ENCODE peak calls at places on chromosomes 12 and 14, in ten cellular contexts. P, V, B, H, F, M, L, R, T and W are unnamed samples.

GRCh38 chr12:26274441-26275312 is 79.3 kb downstream of the SSPN start:
- DNase-seq in V (peak), B (peak), R (peak), F (peak), M (peak), P (peak), L (peak), H (peak), T (peak), W (peak)

GRCh38 chr14:104882325-104882973 is 17.4 kb downstream of the CEP170B start:
- DNase-seq in V (no peak), L (no peak), M (no peak), F (peak), H (peak), T (no peak), B (peak), P (peak), R (no peak), W (peak)

GRCh38 chr12:104339663-104340062 is 36.1 kb downstream of the EID3 start:
- DNase-seq in B (no peak), M (no peak), T (no peak), R (no peak), F (no peak), H (no peak), V (no peak), L (no peak), P (no peak), W (no peak)

GRCh38 chr14:99655521-99655920 is 10.6 kb downstream of the HHIPL1 start:
- DNase-seq in V (no peak), B (no peak), H (no peak), M (no peak), L (no peak), F (no peak), P (no peak), R (no peak), T (no peak), W (no peak)

GRCh38 chr14:38291681-38292459 is 36.0 kb upstream of the CLEC14A start:
- DNase-seq in L (no peak), M (no peak), V (no peak), P (no peak), T (no peak), H (no peak), B (no peak), F (no peak), R (peak), W (no peak)

GRCh38 chr12:72485017-72485701 is 213.0 kb downstream of the TRHDE start:
- DNase-seq in B (no peak), P (no peak), M (no peak), L (no peak), F (no peak), T (no peak), H (no peak), V (no peak), R (no peak), W (peak)

GRCh38 chr14:68468437-68469207 is 324.2 kb downstream of the ZFP36L1 start:
- DNase-seq in H (no peak), M (no peak), L (no peak), F (peak), V (no peak), P (no peak), T (no peak), B (no peak), R (peak), W (no peak)

GRCh38 chr12:92047058-92047826 is 98.4 kb downstream of the BTG1 start:
- DNase-seq in L (no peak), M (no peak), H (no peak), P (no peak), R (no peak), B (no peak), T (no peak), F (no peak), V (no peak), W (no peak)

GRCh38 chr14:74491952-74492351 is 1.2 kb downstream of the NPC2 start:
- DNase-seq in F (no peak), T (no peak), R (peak), M (no peak), H (no peak), B (peak), P (no peak), L (no peak), V (no peak), W (no peak)

GRCh38 chr14:103132381-103133212 is 9.3 kb downstream of the TNFAIP2 start:
- DNase-seq in M (no peak), V (no peak), R (no peak), B (no peak), T (no peak), P (no peak), H (no peak), L (no peak), F (no peak), W (peak)

GRCh38 chr12:92458996-92459395 is 243.8 kb upstream of the PLEKHG7 start:
- DNase-seq in M (no peak), R (no peak), F (no peak), H (no peak), V (no peak), T (no peak), L (no peak), P (no peak), B (no peak), W (no peak)

GRCh38 chr12:2752676-2753371 is 41.9 kb upstream of the FKBP4 start:
- DNase-seq in H (peak), V (peak), T (peak), M (no peak), R (peak), F (peak), P (peak), L (peak), B (peak), W (peak)

GRCh38 chr12:95718001-95718400 is 72.6 kb downstream of the NTN4 start:
- DNase-seq in R (peak), V (no peak), P (no peak), H (no peak), T (no peak), L (no peak), B (no peak), F (no peak), M (no peak), W (no peak)

GRCh38 chr12:27539191-27539631 is 15.2 kb downstream of the PPFIBP1 start:
- DNase-seq in B (no peak), P (no peak), V (no peak), M (no peak), F (no peak), L (no peak), R (no peak), H (no peak), T (no peak), W (no peak)

GRCh38 chr12:48924617-48925217 is 575 bp downstream of the FKBP11 start:
- DNase-seq in H (peak), V (no peak), L (no peak), M (no peak), P (no peak), T (peak), B (peak), R (peak), F (peak), W (peak)

GRCh38 chr12:39404000-39404399 is 38.9 kb downstream of the KIF21A start:
- DNase-seq in R (no peak), V (no peak), P (no peak), F (no peak), L (no peak), T (no peak), M (no peak), H (no peak), B (no peak), W (no peak)

GRCh38 chr14:67934087-67934486 is 114.5 kb downstream of the RAD51B start:
- DNase-seq in T (no peak), H (peak), M (peak), F (no peak), P (peak), V (no peak), R (peak), L (no peak), B (peak), W (no peak)

GRCh38 chr12:10304161-10304574 is 3.5 kb upstream of the KLRD1 start:
- DNase-seq in F (no peak), B (no peak), R (no peak), M (no peak), L (no peak), P (no peak), H (no peak), V (no peak), T (no peak), W (no peak)

GRCh38 chr12:116897476-116897875 is 13.3 kb upstream of the FBXW8 start:
- DNase-seq in H (no peak), B (no peak), V (no peak), M (no peak), R (no peak), F (no peak), T (no peak), L (no peak), P (no peak), W (no peak)

GRCh38 chr12:46675736-46676135 is 150.1 kb downstream of the SLC38A4 start:
- DNase-seq in M (no peak), B (peak), H (no peak), R (peak), V (no peak), L (no peak), F (no peak), T (no peak), P (no peak), W (no peak)

GRCh38 chr14:71400821-71401447 is 493.7 kb downstream of the PCNX1 start:
- DNase-seq in R (peak), M (no peak), V (no peak), B (no peak), F (no peak), L (no peak), P (no peak), H (no peak), T (no peak), W (no peak)

GRCh38 chr14:96040836-96041371 is 1.7 kb downstream of the C14orf132 start:
- DNase-seq in V (no peak), P (no peak), R (no peak), L (no peak), F (no peak), B (no peak), H (no peak), T (no peak), M (no peak), W (no peak)

GRCh38 chr12:6603095-6603567 is 4.0 kb downstream of the CHD4 start:
- DNase-seq in T (peak), V (no peak), H (peak), R (peak), M (no peak), B (no peak), P (no peak), F (no peak), L (no peak), W (no peak)

GRCh38 chr14:75048101-75048500 is 3.2 kb downstream of the MLH3 start:
- DNase-seq in H (no peak), B (no peak), F (no peak), T (no peak), P (no peak), L (no peak), R (no peak), M (no peak), V (no peak), W (no peak)

GRCh38 chr12:75549989-75550388 is 38.6 kb upstream of the KRR1 start:
- DNase-seq in H (no peak), V (no peak), R (no peak), T (no peak), F (no peak), P (no peak), M (no peak), L (no peak), B (no peak), W (no peak)

GRCh38 chr12:113403435-113404415 is at the start of gene SDS:
- DNase-seq in H (peak), L (peak), F (peak), M (no peak), P (no peak), V (no peak), T (no peak), B (no peak), R (peak), W (no peak)

GRCh38 chr12:77064891-77065360 is 443 bp downstream of the E2F7 start:
- DNase-seq in T (peak), M (no peak), R (no peak), H (no peak), B (peak), L (no peak), P (no peak), V (peak), F (no peak), W (no peak)

GRCh38 chr12:96471368-96472040 is 17.9 kb upstream of the CFAP54 start:
- DNase-seq in L (no peak), V (no peak), B (no peak), F (no peak), R (peak), M (no peak), T (no peak), H (no peak), P (no peak), W (no peak)

GRCh38 chr12:20474443-20474842 is 106.1 kb downstream of the PDE3A start:
- DNase-seq in M (no peak), P (no peak), H (no peak), F (no peak), B (peak), V (no peak), R (no peak), L (no peak), T (no peak), W (no peak)

GRCh38 chr14:56471056-56471455 is 108.5 kb upstream of the TMEM260 start:
- DNase-seq in R (no peak), P (no peak), F (no peak), H (no peak), T (no peak), B (no peak), L (no peak), M (no peak), V (no peak), W (peak)

GRCh38 chr12:5511644-5512584 is 80.0 kb downstream of the NTF3 start:
- DNase-seq in P (peak), H (peak), F (no peak), V (no peak), M (no peak), R (peak), L (peak), T (peak), B (peak), W (peak)

GRCh38 chr14:65251213-65251612 is 148.9 kb upstream of the MAX start:
- DNase-seq in F (no peak), R (no peak), T (no peak), M (no peak), H (no peak), L (peak), V (no peak), P (no peak), B (no peak), W (no peak)

DNA sequence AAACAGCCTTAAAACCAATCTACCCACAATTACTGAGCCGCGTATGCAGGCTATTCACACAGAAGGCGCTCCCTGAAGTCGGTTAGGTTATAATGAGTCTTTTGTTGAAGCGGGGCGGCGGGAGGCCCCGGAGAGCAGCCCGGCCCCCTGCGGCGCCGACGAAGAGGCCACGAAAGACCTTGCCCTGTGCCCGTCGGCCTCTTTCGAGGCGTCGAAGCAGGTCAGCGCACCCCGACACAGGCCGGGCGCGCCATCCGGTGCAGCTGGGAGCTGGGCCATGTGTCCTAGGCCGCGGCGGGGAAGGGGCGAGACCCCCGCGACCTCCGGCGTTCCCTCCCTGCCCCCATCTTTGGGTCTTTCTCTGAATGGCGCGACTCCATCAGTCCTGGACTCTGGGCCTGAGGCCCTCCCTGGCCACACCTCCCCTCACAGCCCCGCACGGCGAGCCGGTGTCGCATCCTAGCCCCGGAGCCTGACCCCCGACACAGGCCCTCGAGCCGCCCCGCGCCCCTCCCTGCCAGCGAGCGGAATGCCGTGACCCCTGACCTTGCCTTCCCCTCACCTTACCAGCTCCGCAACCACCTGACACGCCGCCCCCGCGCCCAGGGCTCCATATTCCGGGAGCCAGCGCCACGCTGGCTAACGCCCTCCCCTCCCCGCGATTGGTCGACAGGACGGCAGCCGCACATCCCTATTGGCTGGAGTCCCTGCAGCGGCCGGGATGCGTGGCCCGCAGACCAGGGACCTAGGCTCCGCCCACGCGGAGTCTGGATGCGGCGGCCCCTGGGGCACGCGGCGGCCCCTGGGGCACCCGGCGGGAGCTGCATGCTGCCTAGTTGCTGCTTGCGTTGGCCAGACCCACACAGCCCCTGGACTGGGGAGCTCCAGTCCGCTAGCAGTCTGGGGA is at the start of gene SLC11A2:
- DNase-seq in B (peak), L (peak), F (peak), M (peak), P (peak), H (peak), T (peak), V (peak), R (peak), W (peak)
- TF ChIP-seq POLR2AphosphoS5 in B (peak), L (peak), F (peak), M (peak), P (peak), H (peak), T (peak), V (peak), R (peak), W (peak)

DNA sequence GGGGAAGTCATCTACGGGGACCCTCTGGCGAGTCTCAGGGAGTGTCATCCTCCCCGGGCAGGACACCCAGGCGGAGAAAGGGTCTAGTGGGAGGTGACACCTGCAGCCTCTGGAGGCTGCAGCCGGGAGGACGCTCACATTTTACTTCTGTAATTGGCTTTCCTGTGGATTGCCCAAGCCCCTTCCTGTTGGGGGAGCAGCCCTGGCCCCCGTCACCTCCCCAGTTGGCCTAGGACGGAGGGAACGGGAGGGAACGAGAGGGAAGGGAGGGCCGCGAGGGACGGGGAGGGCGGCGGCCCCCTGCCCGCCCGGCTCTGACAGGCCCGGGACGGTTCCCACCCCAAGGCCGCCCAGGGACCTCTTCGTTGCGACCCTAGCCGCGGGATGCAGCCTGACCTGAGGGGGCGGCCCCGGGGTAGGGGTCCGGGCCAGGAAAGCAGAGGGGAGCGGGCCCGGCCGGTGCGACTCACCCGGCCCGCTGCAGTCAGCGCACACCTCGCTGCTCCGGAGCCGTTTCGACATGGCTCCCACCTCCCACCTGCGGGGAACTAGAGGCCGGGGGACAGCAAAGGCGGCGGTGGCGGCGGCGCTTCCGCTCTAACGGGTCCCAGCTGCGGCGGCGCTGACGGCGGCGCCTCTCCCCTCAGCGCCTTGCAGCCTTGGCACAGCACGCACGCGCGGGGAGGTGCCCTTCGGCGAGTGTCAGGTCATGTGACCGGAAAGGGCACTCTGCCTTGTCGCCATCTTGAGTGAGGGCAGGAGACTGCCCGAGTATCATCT is at the start of gene GIT2:
- DNase-seq in R (peak), M (peak), F (peak), P (peak), L (peak), V (peak), T (peak), H (peak), B (peak), W (peak)
- TF ChIP-seq POLR2AphosphoS5 in R (peak), M (peak), F (peak), P (peak), L (peak), V (peak), T (peak), H (peak), B (peak), W (peak)

GRCh38 chr14:23370221-23370620 is 2.4 kb upstream of the IL25 start:
- DNase-seq in T (no peak), V (no peak), L (no peak), F (no peak), B (no peak), P (no peak), H (no peak), R (no peak), M (no peak), W (peak)

GRCh38 chr14:23364164-23364571 is 804 bp downstream of the EFS start:
- DNase-seq in R (no peak), F (no peak), L (no peak), P (no peak), H (no peak), M (no peak), T (no peak), V (peak), B (peak), W (peak)

GRCh38 chr14:23365353-23366162 is 586 bp upstream of the EFS start:
- DNase-seq in H (no peak), B (peak), F (peak), V (peak), P (no peak), L (no peak), R (no peak), T (no peak), M (no peak), W (peak)

GRCh38 chr14:23364604-23365352 is at the start of gene EFS:
- DNase-seq in M (no peak), H (no peak), P (no peak), R (no peak), L (no peak), B (peak), V (no peak), T (no peak), F (no peak), W (peak)

DNA sequence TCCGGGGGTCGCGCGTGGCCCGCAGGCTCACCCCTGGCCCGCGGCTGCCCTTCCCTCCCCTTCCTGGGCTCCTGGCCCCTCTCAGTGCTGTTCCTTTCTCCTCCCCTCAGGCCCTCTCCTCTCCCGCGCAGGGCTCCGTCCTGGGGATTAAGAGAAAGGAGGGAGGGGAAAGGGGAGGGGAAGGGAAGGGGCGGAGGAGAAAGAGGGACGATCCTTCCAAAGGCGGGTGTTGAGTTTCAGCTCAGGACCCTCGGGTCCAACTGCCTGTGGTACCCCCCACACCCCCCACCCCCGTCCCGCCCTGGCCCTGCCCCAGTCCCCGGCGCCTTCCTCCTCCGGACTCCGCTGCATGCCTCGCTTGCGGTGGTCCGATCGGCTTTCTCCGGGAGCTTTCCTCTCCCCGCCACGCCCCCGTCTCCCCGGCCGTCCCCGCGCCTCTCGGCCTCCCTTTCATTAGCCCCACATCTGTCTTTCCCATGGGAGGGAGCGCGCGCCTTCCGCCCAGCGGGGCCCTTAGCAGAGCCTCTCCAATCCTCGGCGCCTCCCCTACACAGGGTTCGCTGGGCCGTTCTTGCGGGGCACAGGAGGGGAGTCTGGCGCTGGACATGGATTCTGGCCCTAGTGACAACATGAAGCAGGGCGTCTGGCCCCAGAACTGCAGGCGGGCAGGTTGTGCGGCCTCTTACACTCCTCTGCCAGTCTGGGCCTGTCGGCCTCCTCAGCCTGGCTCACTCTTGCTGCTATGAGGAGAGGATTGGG is 1.4 kb upstream of the EFS start:
- DNase-seq in B (peak), T (peak), V (peak), R (no peak), L (no peak), F (no peak), H (peak), P (no peak), M (no peak), W (peak)
- TF ChIP-seq POLR2AphosphoS5 in B (peak), T (peak), V (no peak), R (no peak), L (no peak), F (peak), H (peak), P (no peak), M (no peak), W (peak)

GRCh38 chr14:100790785-100791667 is 34.9 kb upstream of the MEG3 start:
- DNase-seq in L (no peak), V (no peak), M (no peak), H (no peak), T (no peak), F (no peak), P (no peak), B (no peak), R (peak), W (no peak)
- TF ChIP-seq POLR2AphosphoS5 in L (no peak), V (no peak), M (no peak), H (no peak), T (no peak), F (no peak), P (no peak), B (no peak), R (no peak), W (no peak)